ENCODE peak calls at places on chromosomes 4 and X, in six cellular contexts. C is CD8-positive, alpha-beta T cell; V is tibial artery; K is spleen; U is OCI-LY7; M is HCT116. E is an unnamed sample. For H3K36me3, the result is how much of the 10 kb centered on the place peaks cover.

GRCh38 chrX:136656596-136656995 is 8.6 kb downstream of the CD40LG start:
- DNase-seq in C (no peak), V (no peak), K (no peak), U (no peak), M (no peak), E (no peak)

GRCh38 chr4:19187104-19187503 is 1064.6 kb upstream of the SLIT2 start:
- DNase-seq in C (no peak), V (no peak), K (no peak), U (no peak), M (no peak), E (no peak)

GRCh38 chr4:15963001-15963451 is at the start of gene FGFBP2:
- DNase-seq in C (peak), V (no peak), K (peak), U (peak), M (peak), E (peak)

GRCh38 chr4:184745747-184746531 is 12.0 kb upstream of the CENPU start:
- DNase-seq in C (peak), V (peak), K (no peak), U (peak), M (peak), E (peak)

GRCh38 chrX:41353964-41354363 is 20.0 kb downstream of the DDX3X start:
- DNase-seq in C (no peak), V (no peak), K (no peak), U (no peak), M (no peak), E (no peak)

GRCh38 chr4:41718907-41719306 is 29.6 kb downstream of the PHOX2B start:
- DNase-seq in C (no peak), V (no peak), K (no peak), U (no peak), M (no peak), E (no peak)

GRCh38 chr4:3630136-3630933 is 98.1 kb upstream of the LRPAP1 start:
- DNase-seq in C (no peak), V (no peak), K (peak), U (no peak), M (no peak), E (no peak)

GRCh38 chr4:1615786-1616573 is 68.1 kb downstream of the FAM53A start:
- DNase-seq in C (no peak), V (no peak), K (no peak), U (no peak), M (no peak), E (no peak)

GRCh38 chr4:87973283-87974169 is 2.0 kb upstream of the SPP1 start:
- DNase-seq in C (no peak), V (peak), K (peak), U (peak), M (peak), E (no peak)

GRCh38 chrX:78321809-78322208 is 5.6 kb downstream of the CYSLTR1 start:
- DNase-seq in C (peak), V (peak), K (peak), U (peak), M (no peak), E (peak)

GRCh38 chrX:10564484-10564883 is 55.9 kb downstream of the MID1 start:
- DNase-seq in C (no peak), V (no peak), K (no peak), U (no peak), M (no peak), E (no peak)

GRCh38 chrX:964831-965416 is 247.5 kb downstream of the CRLF2 start:
- DNase-seq in C (no peak), V (peak), K (no peak), U (no peak), M (no peak), E (no peak)

GRCh38 chrX:9503261-9503660 is 38.4 kb downstream of the TBL1X start:
- DNase-seq in C (no peak), V (no peak), K (no peak), U (no peak), M (no peak), E (no peak)

GRCh38 chr4:123603165-123603564 is 206.6 kb downstream of the SPRY1 start:
- DNase-seq in C (no peak), V (no peak), K (no peak), U (no peak), M (no peak), E (no peak)

GRCh38 chrX:110561036-110561435 is 202.4 kb downstream of the RTL9 start:
- DNase-seq in C (no peak), V (no peak), K (no peak), U (no peak), M (no peak), E (no peak)

GRCh38 chrX:105120460-105120859 is 100.0 kb downstream of the TEX13A start:
- DNase-seq in C (no peak), V (no peak), K (no peak), U (peak), M (no peak), E (no peak)

GRCh38 chrX:151753313-151754041 is 18.9 kb downstream of the CNGA2 start:
- DNase-seq in C (no peak), V (peak), K (peak), U (no peak), M (peak), E (no peak)

GRCh38 chrX:100424012-100424411 is 13.9 kb upstream of the PCDH19 start:
- DNase-seq in C (no peak), V (no peak), K (no peak), U (no peak), M (no peak), E (no peak)

GRCh38 chr4:55948726-55949479 is at the start of gene CEP135:
- DNase-seq in C (peak), V (peak), K (peak), U (peak), M (peak), E (peak)

GRCh38 chr4:32824321-32824720 is 2104.2 kb downstream of the PCDH7 start:
- DNase-seq in C (no peak), V (no peak), K (no peak), U (no peak), M (no peak), E (no peak)

GRCh38 chr4:168654206-168655174 is 157.6 kb downstream of the PALLD start:
- DNase-seq in C (no peak), V (no peak), K (no peak), U (no peak), M (no peak), E (no peak)

GRCh38 chr4:39305902-39306677 is 60.1 kb downstream of the RFC1 start:
- DNase-seq in C (no peak), V (no peak), K (no peak), U (no peak), M (no peak), E (no peak)

GRCh38 chrX:153456161-153456560 is 10.3 kb upstream of the TREX2 start:
- DNase-seq in C (no peak), V (peak), K (no peak), U (no peak), M (no peak), E (no peak)

GRCh38 chrX:2756534-2756933 is 4.7 kb downstream of the XG start:
- DNase-seq in C (no peak), V (no peak), K (no peak), U (no peak), M (no peak), E (no peak)
- H3K36me3 ChIP-seq in C (under half), V (under half), K (under half), U (under half), M (under half), E (under half)

DNA sequence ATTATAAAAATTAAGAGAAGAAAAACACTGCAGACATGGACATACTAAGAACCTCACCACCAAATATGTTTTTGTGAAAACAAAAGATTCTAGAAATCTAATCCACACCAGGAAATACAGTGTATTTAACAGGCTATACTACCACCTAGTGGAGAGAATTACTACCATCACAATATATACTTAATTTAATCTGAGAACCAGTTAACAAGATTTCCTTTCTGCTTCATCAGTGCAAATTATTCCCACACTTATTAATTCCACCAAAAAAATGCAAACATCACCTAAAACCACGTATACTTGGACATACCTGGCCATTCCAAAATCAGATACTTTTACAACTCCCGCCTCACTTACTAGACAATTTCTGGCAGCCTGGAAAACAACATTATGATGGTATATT is 7.0 kb upstream of the TXK start:
- DNase-seq in C (no peak), V (no peak), K (no peak), U (peak), M (no peak), E (peak)
- H3K36me3 ChIP-seq in C (under half), V (under half), K (under half), U (under half), M (under half), E (under half)

GRCh38 chr4:161203865-161204264 is 959.9 kb downstream of the FSTL5 start:
- DNase-seq in C (no peak), V (no peak), K (no peak), U (no peak), M (no peak), E (no peak)
- H3K36me3 ChIP-seq in C (under half), V (under half), K (under half), U (under half), M (under half), E (under half)

DNA sequence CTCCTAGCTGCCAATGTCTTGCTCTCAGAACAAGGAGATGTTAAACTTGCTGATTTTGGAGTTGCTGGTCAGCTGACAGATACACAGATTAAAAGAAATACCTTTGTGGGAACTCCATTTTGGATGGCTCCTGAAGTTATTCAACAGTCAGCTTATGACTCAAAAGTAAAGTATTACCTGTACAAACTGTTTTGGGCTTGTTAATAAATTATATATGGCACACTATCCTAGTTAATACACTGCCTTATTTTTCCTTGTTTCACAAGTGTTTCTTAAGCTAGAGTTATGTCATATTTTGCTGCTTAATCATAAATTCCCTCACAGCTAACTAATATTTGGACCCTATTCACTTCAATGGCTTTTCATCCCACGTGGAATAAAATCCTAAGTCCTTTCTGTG is 45.3 kb downstream of the STK26 start:
- DNase-seq in C (no peak), V (no peak), K (no peak), U (no peak), M (no peak), E (no peak)
- H3K36me3 ChIP-seq in C (under half), V (under half), K (under half), U (under half), M (under half), E (under half)